ENCODE peak calls at places on chromosome 21, in six cellular contexts. One of them, this sample, is unnamed.

GRCh38 chr21:15928686-15929085 is 198.9 kb downstream of the USP25 start:
- DNase-seq in effector memory CD4-positive, alpha-beta T cell: no peak
- DNase-seq in OCI-LY7: no peak
- DNase-seq in body of pancreas: no peak
- DNase-seq in upper lobe of right lung: no peak
- DNase-seq in IMR-90: no peak
- DNase-seq in this sample: no peak

GRCh38 chr21:38843806-38844479 is 38.2 kb downstream of the ETS2 start:
- DNase-seq in OCI-LY7: no peak
- DNase-seq in IMR-90: peak; percentile 86
- DNase-seq in upper lobe of right lung: no peak
- DNase-seq in body of pancreas: no peak
- DNase-seq in effector memory CD4-positive, alpha-beta T cell: no peak
- DNase-seq in this sample: no peak

GRCh38 chr21:32257952-32258785 is 20.7 kb downstream of the MIS18A start:
- DNase-seq in IMR-90: peak; percentile 85
- DNase-seq in upper lobe of right lung: no peak
- DNase-seq in effector memory CD4-positive, alpha-beta T cell: no peak
- DNase-seq in OCI-LY7: peak; percentile 62
- DNase-seq in body of pancreas: peak; percentile 85
- DNase-seq in this sample: no peak

GRCh38 chr21:46594276-46594675 is 10.6 kb downstream of the S100B start:
- DNase-seq in OCI-LY7: peak; percentile 27
- DNase-seq in upper lobe of right lung: no peak
- DNase-seq in body of pancreas: no peak
- DNase-seq in IMR-90: no peak
- DNase-seq in effector memory CD4-positive, alpha-beta T cell: no peak
- DNase-seq in this sample: no peak

GRCh38 chr21:45554477-45555175 is 12.4 kb upstream of the SLC19A1 start:
- DNase-seq in effector memory CD4-positive, alpha-beta T cell: peak; percentile 76
- DNase-seq in IMR-90: peak; percentile 48
- DNase-seq in upper lobe of right lung: peak; percentile 93
- DNase-seq in OCI-LY7: peak; percentile 72
- DNase-seq in body of pancreas: peak; percentile 80
- DNase-seq in this sample: peak; percentile 96

GRCh38 chr21:28516996-28517592 is 475.6 kb downstream of the LTN1 start:
- DNase-seq in upper lobe of right lung: peak; percentile 75
- DNase-seq in body of pancreas: peak; percentile 80
- DNase-seq in OCI-LY7: peak; percentile 88
- DNase-seq in IMR-90: no peak
- DNase-seq in effector memory CD4-positive, alpha-beta T cell: peak; percentile 33
- DNase-seq in this sample: peak; percentile 27

GRCh38 chr21:46045154-46045553 is 52.8 kb upstream of the COL6A2 start:
- DNase-seq in effector memory CD4-positive, alpha-beta T cell: no peak
- DNase-seq in upper lobe of right lung: no peak
- DNase-seq in OCI-LY7: no peak
- DNase-seq in IMR-90: no peak
- DNase-seq in body of pancreas: no peak
- DNase-seq in this sample: no peak

GRCh38 chr21:14916676-14917141 is 148.1 kb downstream of the NRIP1 start:
- DNase-seq in upper lobe of right lung: no peak
- DNase-seq in IMR-90: peak; percentile 66
- DNase-seq in effector memory CD4-positive, alpha-beta T cell: no peak
- DNase-seq in OCI-LY7: no peak
- DNase-seq in body of pancreas: no peak
- DNase-seq in this sample: no peak

GRCh38 chr21:42080788-42081083 is 9.6 kb downstream of the UMODL1 start:
- DNase-seq in upper lobe of right lung: no peak
- DNase-seq in OCI-LY7: no peak
- DNase-seq in body of pancreas: no peak
- DNase-seq in IMR-90: peak; percentile 89
- DNase-seq in effector memory CD4-positive, alpha-beta T cell: no peak
- DNase-seq in this sample: no peak

GRCh38 chr21:46022551-46023107 is 41.1 kb downstream of the COL6A1 start:
- DNase-seq in OCI-LY7: no peak
- DNase-seq in body of pancreas: no peak
- DNase-seq in effector memory CD4-positive, alpha-beta T cell: no peak
- DNase-seq in IMR-90: no peak
- DNase-seq in upper lobe of right lung: no peak
- DNase-seq in this sample: no peak

GRCh38 chr21:15797577-15798363 is 68.0 kb downstream of the USP25 start:
- DNase-seq in OCI-LY7: no peak
- DNase-seq in upper lobe of right lung: no peak
- DNase-seq in body of pancreas: no peak
- DNase-seq in effector memory CD4-positive, alpha-beta T cell: no peak
- DNase-seq in IMR-90: no peak
- DNase-seq in this sample: no peak

GRCh38 chr21:45640888-45641479 is 2.5 kb upstream of the PCBP3 start:
- DNase-seq in IMR-90: peak; percentile 18
- DNase-seq in upper lobe of right lung: no peak
- DNase-seq in body of pancreas: no peak
- DNase-seq in effector memory CD4-positive, alpha-beta T cell: peak; percentile 15
- DNase-seq in OCI-LY7: peak; percentile 47
- DNase-seq in this sample: no peak

GRCh38 chr21:33362044-33362555 is 37.3 kb downstream of the IFNAR1 start:
- DNase-seq in effector memory CD4-positive, alpha-beta T cell: peak; percentile 73
- DNase-seq in upper lobe of right lung: no peak
- DNase-seq in IMR-90: no peak
- DNase-seq in OCI-LY7: peak; percentile 72
- DNase-seq in body of pancreas: peak; percentile 28
- DNase-seq in this sample: peak; percentile 57

GRCh38 chr21:38244885-38245869 is 11.6 kb upstream of the KCNJ15 start:
- DNase-seq in upper lobe of right lung: no peak
- DNase-seq in body of pancreas: no peak
- DNase-seq in OCI-LY7: no peak
- DNase-seq in IMR-90: peak; percentile 98
- DNase-seq in effector memory CD4-positive, alpha-beta T cell: no peak
- DNase-seq in this sample: no peak

GRCh38 chr21:35395728-35396127 is 346.6 kb upstream of the RUNX1 start:
- DNase-seq in effector memory CD4-positive, alpha-beta T cell: no peak
- DNase-seq in body of pancreas: no peak
- DNase-seq in OCI-LY7: no peak
- DNase-seq in IMR-90: peak; percentile 29
- DNase-seq in upper lobe of right lung: no peak
- DNase-seq in this sample: no peak

DNA sequence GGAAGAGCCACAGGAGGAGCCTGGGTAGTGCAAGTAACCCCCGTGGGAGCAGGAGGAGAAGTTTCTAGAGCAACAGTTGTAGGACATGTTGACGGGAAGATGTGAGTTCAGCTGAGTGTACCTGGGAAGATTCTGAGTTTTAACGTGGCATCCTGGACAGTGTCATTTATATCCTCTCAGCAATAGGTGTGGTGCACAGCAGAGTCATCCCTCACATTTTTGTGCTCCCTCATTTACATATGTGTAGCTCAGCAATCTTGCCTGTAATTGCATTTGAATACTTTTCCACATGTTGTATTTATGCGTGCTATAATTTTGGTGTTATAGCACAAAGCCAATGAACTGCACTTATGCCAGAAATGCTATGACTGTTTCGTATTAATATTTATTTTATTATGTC is at the start of gene KRTAP13-3:
- DNase-seq in OCI-LY7: no peak
- DNase-seq in body of pancreas: no peak
- DNase-seq in IMR-90: no peak
- DNase-seq in upper lobe of right lung: no peak
- DNase-seq in effector memory CD4-positive, alpha-beta T cell: no peak
- DNase-seq in this sample: no peak
- H3K9me3 ChIP-seq in OCI-LY7: no peaks in the 10 kb centered on the region
- H3K9me3 ChIP-seq in body of pancreas: no peaks in the 10 kb centered on the region
- H3K9me3 ChIP-seq in IMR-90: peaks cover 7% of the 10 kb centered on the region
- H3K9me3 ChIP-seq in upper lobe of right lung: no peaks in the 10 kb centered on the region
- H3K9me3 ChIP-seq in effector memory CD4-positive, alpha-beta T cell: no peaks in the 10 kb centered on the region
- H3K9me3 ChIP-seq in this sample: no peaks in the 10 kb centered on the region

DNA sequence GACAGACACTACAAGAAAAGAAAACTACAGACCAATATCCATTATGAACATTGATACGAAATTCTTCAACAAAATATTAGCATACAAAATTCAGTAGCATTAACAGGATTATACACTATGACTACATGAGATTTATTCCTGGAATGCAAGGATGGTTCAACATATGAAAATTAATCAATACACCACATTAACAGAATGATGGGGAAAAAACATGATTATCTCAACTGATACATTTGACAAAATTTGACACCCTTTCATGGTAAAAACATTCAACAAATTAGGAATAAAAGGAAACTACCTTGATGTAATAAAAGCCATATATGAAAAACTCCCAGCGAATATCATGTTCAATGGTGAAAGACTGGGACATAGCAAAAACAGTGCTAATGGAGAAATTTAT is 31.5 kb downstream of the TRPM2 start:
- DNase-seq in effector memory CD4-positive, alpha-beta T cell: no peak
- DNase-seq in OCI-LY7: no peak
- DNase-seq in IMR-90: no peak
- DNase-seq in body of pancreas: no peak
- DNase-seq in upper lobe of right lung: no peak
- DNase-seq in this sample: no peak
- H3K9me3 ChIP-seq in effector memory CD4-positive, alpha-beta T cell: no peaks in the 10 kb centered on the region
- H3K9me3 ChIP-seq in OCI-LY7: peaks cover 34% of the 10 kb centered on the region
- H3K9me3 ChIP-seq in IMR-90: peaks cover 1% of the 10 kb centered on the region
- H3K9me3 ChIP-seq in body of pancreas: no peaks in the 10 kb centered on the region
- H3K9me3 ChIP-seq in upper lobe of right lung: peaks cover 21% of the 10 kb centered on the region
- H3K9me3 ChIP-seq in this sample: no peaks in the 10 kb centered on the region

GRCh38 chr21:44407493-44407892 is 47.8 kb upstream of the LRRC3 start:
- DNase-seq in effector memory CD4-positive, alpha-beta T cell: no peak
- DNase-seq in IMR-90: no peak
- DNase-seq in upper lobe of right lung: no peak
- DNase-seq in body of pancreas: no peak
- DNase-seq in OCI-LY7: no peak
- DNase-seq in this sample: no peak

GRCh38 chr21:44406953-44407352 is 48.4 kb upstream of the LRRC3 start:
- DNase-seq in body of pancreas: no peak
- DNase-seq in IMR-90: no peak
- DNase-seq in effector memory CD4-positive, alpha-beta T cell: no peak
- DNase-seq in OCI-LY7: no peak
- DNase-seq in upper lobe of right lung: no peak
- DNase-seq in this sample: no peak

GRCh38 chr21:44408226-44408625 is 47.1 kb upstream of the LRRC3 start:
- DNase-seq in upper lobe of right lung: no peak
- DNase-seq in IMR-90: no peak
- DNase-seq in effector memory CD4-positive, alpha-beta T cell: no peak
- DNase-seq in body of pancreas: no peak
- DNase-seq in OCI-LY7: no peak
- DNase-seq in this sample: no peak

GRCh38 chr21:44405091-44405947 is 50.0 kb upstream of the LRRC3 start:
- DNase-seq in upper lobe of right lung: no peak
- DNase-seq in OCI-LY7: no peak
- DNase-seq in body of pancreas: peak; percentile 7
- DNase-seq in IMR-90: no peak
- DNase-seq in effector memory CD4-positive, alpha-beta T cell: no peak
- DNase-seq in this sample: no peak

GRCh38 chr21:44405948-44406872 is 49.1 kb upstream of the LRRC3 start:
- DNase-seq in IMR-90: no peak
- DNase-seq in effector memory CD4-positive, alpha-beta T cell: no peak
- DNase-seq in body of pancreas: no peak
- DNase-seq in upper lobe of right lung: no peak
- DNase-seq in OCI-LY7: no peak
- DNase-seq in this sample: no peak
- H3K9me3 ChIP-seq in IMR-90: peaks cover 22% of the 10 kb centered on the region
- H3K9me3 ChIP-seq in effector memory CD4-positive, alpha-beta T cell: no peaks in the 10 kb centered on the region
- H3K9me3 ChIP-seq in body of pancreas: no peaks in the 10 kb centered on the region
- H3K9me3 ChIP-seq in upper lobe of right lung: no peaks in the 10 kb centered on the region
- H3K9me3 ChIP-seq in OCI-LY7: no peaks in the 10 kb centered on the region
- H3K9me3 ChIP-seq in this sample: no peaks in the 10 kb centered on the region

GRCh38 chr21:20949884-20950283 is 48.3 kb upstream of the NCAM2 start:
- DNase-seq in body of pancreas: no peak
- DNase-seq in OCI-LY7: no peak
- DNase-seq in effector memory CD4-positive, alpha-beta T cell: no peak
- DNase-seq in upper lobe of right lung: no peak
- DNase-seq in IMR-90: no peak
- DNase-seq in this sample: no peak
- H3K9me3 ChIP-seq in body of pancreas: no peaks in the 10 kb centered on the region
- H3K9me3 ChIP-seq in OCI-LY7: peaks cover 19% of the 10 kb centered on the region
- H3K9me3 ChIP-seq in effector memory CD4-positive, alpha-beta T cell: no peaks in the 10 kb centered on the region
- H3K9me3 ChIP-seq in upper lobe of right lung: no peaks in the 10 kb centered on the region
- H3K9me3 ChIP-seq in IMR-90: peaks cover 2% of the 10 kb centered on the region
- H3K9me3 ChIP-seq in this sample: no peaks in the 10 kb centered on the region

GRCh38 chr21:40393091-40393490 is 453.9 kb downstream of the DSCAM start:
- DNase-seq in upper lobe of right lung: no peak
- DNase-seq in IMR-90: no peak
- DNase-seq in effector memory CD4-positive, alpha-beta T cell: no peak
- DNase-seq in body of pancreas: no peak
- DNase-seq in OCI-LY7: no peak
- DNase-seq in this sample: no peak
- H3K9me3 ChIP-seq in upper lobe of right lung: no peaks in the 10 kb centered on the region
- H3K9me3 ChIP-seq in IMR-90: peaks cover 22% of the 10 kb centered on the region
- H3K9me3 ChIP-seq in effector memory CD4-positive, alpha-beta T cell: no peaks in the 10 kb centered on the region
- H3K9me3 ChIP-seq in body of pancreas: no peaks in the 10 kb centered on the region
- H3K9me3 ChIP-seq in OCI-LY7: no peaks in the 10 kb centered on the region
- H3K9me3 ChIP-seq in this sample: no peaks in the 10 kb centered on the region

GRCh38 chr21:43654806-43655489 is 4.3 kb downstream of the HSF2BP start:
- DNase-seq in effector memory CD4-positive, alpha-beta T cell: no peak
- DNase-seq in OCI-LY7: no peak
- DNase-seq in upper lobe of right lung: no peak
- DNase-seq in IMR-90: peak; percentile 70
- DNase-seq in body of pancreas: no peak
- DNase-seq in this sample: no peak
- H3K9me3 ChIP-seq in effector memory CD4-positive, alpha-beta T cell: no peaks in the 10 kb centered on the region
- H3K9me3 ChIP-seq in OCI-LY7: no peaks in the 10 kb centered on the region
- H3K9me3 ChIP-seq in upper lobe of right lung: no peaks in the 10 kb centered on the region
- H3K9me3 ChIP-seq in IMR-90: no peaks in the 10 kb centered on the region
- H3K9me3 ChIP-seq in body of pancreas: no peaks in the 10 kb centered on the region
- H3K9me3 ChIP-seq in this sample: no peaks in the 10 kb centered on the region

This sample was measured in T-helper 17 cell.